ENCODE peak calls at places on chromosomes 13 and 19, in four cellular contexts. M, X, L and D are unnamed samples.

GRCh38 chr13:43799191-43799590 is 12.4 kb upstream of the ENOX1 start:
- DNase-seq in X (no peak), L (peak; percentile 52), M (no peak), D (no peak)

GRCh38 chr19:56765107-56765506 is 75.4 kb downstream of the PEG3 start:
- DNase-seq in X (no peak), M (peak; percentile 32), L (no peak), D (no peak)

GRCh38 chr19:17926044-17926443 is 6.8 kb upstream of the CCDC124 start:
- DNase-seq in X (no peak), M (no peak), L (no peak), D (no peak)

GRCh38 chr19:39032164-39032918 is at the start of gene FBXO27:
- DNase-seq in M (peak; percentile 32), L (peak; percentile 33), X (peak; percentile 72), D (no peak)

GRCh38 chr19:10918359-10918758 is 10.1 kb downstream of the YIPF2 start:
- DNase-seq in M (no peak), L (no peak), X (no peak), D (no peak)

GRCh38 chr13:25770601-25771000 is 281.2 kb downstream of the SHISA2 start:
- DNase-seq in M (no peak), L (no peak), X (no peak), D (no peak)

GRCh38 chr13:25847635-25848616 is 203.9 kb downstream of the SHISA2 start:
- DNase-seq in X (no peak), L (no peak), M (no peak), D (peak; percentile 51)

GRCh38 chr19:54415208-54415900 is at the start of gene TTYH1:
- DNase-seq in M (no peak), L (no peak), X (peak; percentile 78), D (no peak)

GRCh38 chr19:1481893-1482360 is 2.9 kb upstream of the C19orf25 start:
- DNase-seq in L (no peak), M (no peak), X (no peak), D (no peak)

GRCh38 chr13:21684576-21684975 is 13.7 kb downstream of the FGF9 start:
- DNase-seq in L (no peak), M (peak; percentile 54), X (no peak), D (no peak)

GRCh38 chr19:49106648-49107135 is 7.5 kb upstream of the LIN7B start:
- DNase-seq in L (peak; percentile 57), M (peak; percentile 67), X (peak; percentile 76), D (peak; percentile 50)

GRCh38 chr13:82292334-82292733 is 1589.9 kb downstream of the SLITRK1 start:
- DNase-seq in X (no peak), M (no peak), L (peak; percentile 41), D (no peak)

GRCh38 chr19:37954421-37954874 is 47.4 kb downstream of the SIPA1L3 start:
- DNase-seq in X (peak; percentile 58), L (no peak), M (no peak), D (no peak)

GRCh38 chr19:45305421-45305820 is 17.3 kb downstream of the CKM start:
- DNase-seq in L (no peak), X (no peak), M (no peak), D (no peak)

DNA sequence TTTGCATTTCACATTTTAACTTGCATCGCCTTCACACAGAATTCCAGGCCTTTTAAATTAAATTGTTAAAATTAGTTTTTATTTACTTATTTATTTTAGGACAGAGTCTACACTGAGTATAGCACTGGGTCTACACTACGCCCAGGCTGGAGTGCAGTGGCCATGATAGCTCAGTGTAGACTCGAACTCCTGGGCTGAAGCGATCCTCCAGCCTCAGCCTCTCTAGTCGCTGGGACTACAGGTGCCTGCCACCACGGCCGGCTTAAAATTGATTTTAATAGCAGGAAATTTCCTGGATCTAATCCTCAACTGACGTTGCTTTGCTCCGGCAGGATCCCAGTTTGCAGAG is 301 bp upstream of the ZNF610 start:
- DNase-seq in X (no peak), L (no peak), M (no peak), D (no peak)
- H3K9ac ChIP-seq in X (no peak overlapping the region), L (no peak overlapping the region), M (peak overlapping the region; percentile 96), D (no peak overlapping the region)

GRCh38 chr19:35342430-35342829 is 5.3 kb upstream of the FFAR1 start:
- DNase-seq in M (no peak), X (no peak), L (no peak), D (no peak)

GRCh38 chr19:35340431-35340830 is 7.3 kb upstream of the FFAR1 start:
- DNase-seq in L (no peak), X (no peak), M (no peak), D (no peak)

GRCh38 chr19:35337984-35338296 is 9.0 kb downstream of the CD22 start:
- DNase-seq in L (no peak), M (no peak), X (no peak), D (no peak)

GRCh38 chr19:35341565-35342225 is 6.0 kb upstream of the FFAR1 start:
- DNase-seq in X (no peak), M (no peak), L (no peak), D (no peak)

GRCh38 chr19:35341006-35341405 is 6.7 kb upstream of the FFAR1 start:
- DNase-seq in X (no peak), M (no peak), L (no peak), D (no peak)
- H3F3A ChIP-seq in X (no peaks in the 10 kb centered on the region), M (no peaks in the 10 kb centered on the region), L (no peaks in the 10 kb centered on the region), D (no peaks in the 10 kb centered on the region)

GRCh38 chr13:94706854-94707399 is 5.4 kb downstream of the SOX21 start:
- DNase-seq in M (no peak), X (peak; percentile 96), L (no peak), D (no peak)
- TF ChIP-seq EZH2 in M (peak; percentile 63), X (no peak), L (no peak), D (no peak)

GRCh38 chr13:47213057-47213456 is 316.2 kb upstream of the HTR2A start:
- DNase-seq in M (peak; percentile 35), L (peak; percentile 40), X (no peak), D (no peak)
- H3K9ac ChIP-seq in M (no peak overlapping the region), L (no peak overlapping the region), X (no peak overlapping the region), D (no peak overlapping the region)

GRCh38 chr19:14474827-14475226 is 327 bp downstream of the PTGER1 start:
- DNase-seq in L (no peak), M (no peak), X (no peak), D (no peak)
- H3F3A ChIP-seq in L (no peaks in the 10 kb centered on the region), M (peaks cover 6% of the 10 kb centered on the region), X (peaks cover 18% of the 10 kb centered on the region), D (no peaks in the 10 kb centered on the region)

GRCh38 chr13:92316030-92316429 is 910.6 kb upstream of the GPC6 start:
- DNase-seq in X (no peak), L (no peak), M (no peak), D (no peak)
- TF ChIP-seq EZH2 in X (no peak), L (no peak), M (no peak), D (no peak)

GRCh38 chr13:50616101-50616500 is 227.4 kb downstream of the DLEU7 start:
- DNase-seq in X (no peak), M (peak; percentile 81), L (peak; percentile 2), D (no peak)

GRCh38 chr13:50618206-50618605 is 225.3 kb downstream of the DLEU7 start:
- DNase-seq in X (no peak), M (no peak), L (no peak), D (no peak)

GRCh38 chr13:50613356-50613831 is 230.1 kb downstream of the DLEU7 start:
- DNase-seq in X (no peak), L (no peak), M (peak; percentile 31), D (no peak)

GRCh38 chr13:50615234-50615633 is 228.3 kb downstream of the DLEU7 start:
- DNase-seq in M (no peak), L (no peak), X (no peak), D (no peak)

DNA sequence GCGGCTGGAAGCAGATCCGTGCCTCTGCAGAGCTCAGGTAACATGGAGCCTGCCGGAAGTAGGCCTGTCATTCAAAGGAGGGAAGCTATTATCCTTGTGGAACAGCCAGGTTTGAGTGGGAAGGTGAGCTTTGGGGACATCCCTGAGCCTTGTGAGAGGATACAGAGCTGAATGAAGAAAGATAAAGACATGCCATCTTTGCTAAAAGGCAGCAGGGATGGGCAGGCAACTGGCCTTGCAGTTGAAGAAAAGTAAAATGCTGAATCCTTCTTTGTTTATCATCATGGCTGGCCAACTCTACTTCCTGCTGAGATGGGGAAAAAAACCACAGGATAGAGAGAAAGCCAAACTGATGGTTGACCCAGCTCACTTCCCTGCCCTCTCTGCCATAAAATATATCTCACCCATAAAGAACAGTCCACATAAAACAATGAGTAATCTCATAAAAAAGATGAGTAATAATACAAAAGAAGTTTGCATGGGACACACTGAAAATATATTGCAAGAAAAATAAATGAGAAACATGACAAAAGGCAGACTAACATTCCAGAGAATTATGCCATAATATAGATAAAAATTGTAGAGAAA is 226.3 kb downstream of the DLEU7 start:
- DNase-seq in L (peak; percentile 87), M (peak; percentile 85), X (no peak), D (no peak)
- H3K9ac ChIP-seq in L (no peak overlapping the region), M (no peak overlapping the region), X (no peak overlapping the region), D (no peak overlapping the region)

DNA sequence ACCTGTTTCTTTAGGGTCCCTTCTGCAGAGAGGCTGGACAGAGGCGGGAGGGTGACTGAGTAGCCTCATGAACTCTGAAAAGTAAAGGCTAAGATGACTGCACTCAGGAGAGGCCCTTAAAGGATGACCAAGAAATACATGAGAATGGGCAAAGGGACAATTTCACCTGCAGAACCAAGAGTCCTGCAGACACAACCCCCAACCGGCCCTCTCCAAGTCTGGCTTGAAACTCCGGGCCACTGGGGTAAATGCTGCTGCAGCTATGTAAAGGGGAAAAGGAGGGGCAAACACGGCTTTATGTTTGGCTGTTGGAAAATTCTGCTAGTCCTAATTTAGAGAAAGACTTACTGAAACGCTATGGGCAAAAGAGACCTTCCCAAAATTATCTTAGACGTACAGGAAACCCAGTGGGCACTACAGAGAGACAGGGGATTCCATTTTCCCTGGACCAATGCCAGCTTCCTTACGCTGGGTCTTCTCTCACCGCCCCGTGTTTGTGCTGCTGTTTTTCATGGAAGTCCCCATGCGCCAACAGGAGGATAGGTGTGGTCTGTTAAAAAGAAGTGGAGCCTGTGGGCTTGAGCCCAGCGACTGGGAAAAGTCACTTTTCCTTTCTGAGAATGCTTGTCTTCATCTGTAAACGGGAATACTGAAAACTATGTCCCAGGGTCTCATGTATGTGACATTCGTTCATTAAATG is 10.6 kb downstream of the COL4A2 start:
- DNase-seq in M (no peak), L (no peak), X (no peak), D (no peak)
- H3F3A ChIP-seq in M (peaks cover 31% of the 10 kb centered on the region), L (no peaks in the 10 kb centered on the region), X (peaks cover 6% of the 10 kb centered on the region), D (no peaks in the 10 kb centered on the region)